ENCODE peak calls at places on chromosomes 2 and 18, in eight cellular contexts. M, O, Z, J, A, V, U and N are unnamed samples.

GRCh38 chr2:43388371-43388770 is 162.0 kb upstream of the ZFP36L2 start:
- DNase-seq in V (no peak), J (no peak), A (no peak), M (no peak), U (no peak), O (no peak), Z (no peak), N (no peak)

GRCh38 chr18:58781627-58782194 is 83.0 kb upstream of the ZNF532 start:
- DNase-seq in V (peak; percentile 62), M (peak; percentile 76), Z (peak; percentile 79), J (peak; percentile 63), U (peak; percentile 85), A (peak; percentile 67), O (peak; percentile 85), N (no peak)

GRCh38 chr2:85540131-85540587 is 1.2 kb downstream of the MAT2A start:
- DNase-seq in J (no peak), U (no peak), V (no peak), Z (no peak), A (no peak), O (no peak), M (peak; percentile 32), N (no peak)

GRCh38 chr2:119234021-119235019 is 10.7 kb downstream of the STEAP3 start:
- DNase-seq in U (no peak), O (no peak), M (peak; percentile 27), J (no peak), Z (no peak), A (no peak), V (no peak), N (no peak)

GRCh38 chr18:44887227-44887631 is 206.5 kb downstream of the SETBP1 start:
- DNase-seq in A (no peak), Z (no peak), U (no peak), M (peak; percentile 2), J (no peak), O (no peak), V (peak; percentile 42), N (no peak)

GRCh38 chr2:43149482-43150107 is 76.8 kb downstream of the ZFP36L2 start:
- DNase-seq in V (no peak), J (no peak), U (no peak), M (no peak), A (no peak), Z (no peak), O (peak; percentile 75), N (no peak)

GRCh38 chr2:204662956-204663355 is 117.7 kb downstream of the PARD3B start:
- DNase-seq in J (no peak), A (no peak), O (no peak), V (no peak), M (no peak), Z (no peak), U (no peak), N (no peak)

GRCh38 chr18:902179-902718 is 2.4 kb upstream of the ADCYAP1 start:
- DNase-seq in U (no peak), Z (no peak), M (no peak), V (no peak), J (no peak), O (no peak), A (no peak), N (no peak)

GRCh38 chr2:224668123-224668909 is 47.8 kb downstream of the CCDC195 start:
- DNase-seq in J (no peak), U (no peak), A (no peak), V (no peak), M (no peak), Z (no peak), O (no peak), N (no peak)

GRCh38 chr18:23134780-23135678 is at the start of gene CABLES1:
- DNase-seq in V (peak; percentile 77), U (peak; percentile 84), M (peak; percentile 59), O (peak; percentile 85), Z (no peak), J (peak; percentile 85), A (peak; percentile 49), N (peak; percentile 89)

GRCh38 chr2:47798628-47799027 is 15.7 kb downstream of the MSH6 start:
- DNase-seq in V (no peak), A (no peak), M (no peak), U (no peak), J (no peak), Z (no peak), O (no peak), N (no peak)

GRCh38 chr2:47799210-47799609 is 16.3 kb downstream of the MSH6 start:
- DNase-seq in O (no peak), Z (no peak), V (no peak), M (no peak), U (no peak), A (no peak), J (no peak), N (no peak)

GRCh38 chr2:47801118-47801517 is 18.2 kb downstream of the MSH6 start:
- DNase-seq in U (no peak), J (no peak), Z (no peak), O (no peak), V (no peak), A (no peak), M (no peak), N (no peak)

DNA sequence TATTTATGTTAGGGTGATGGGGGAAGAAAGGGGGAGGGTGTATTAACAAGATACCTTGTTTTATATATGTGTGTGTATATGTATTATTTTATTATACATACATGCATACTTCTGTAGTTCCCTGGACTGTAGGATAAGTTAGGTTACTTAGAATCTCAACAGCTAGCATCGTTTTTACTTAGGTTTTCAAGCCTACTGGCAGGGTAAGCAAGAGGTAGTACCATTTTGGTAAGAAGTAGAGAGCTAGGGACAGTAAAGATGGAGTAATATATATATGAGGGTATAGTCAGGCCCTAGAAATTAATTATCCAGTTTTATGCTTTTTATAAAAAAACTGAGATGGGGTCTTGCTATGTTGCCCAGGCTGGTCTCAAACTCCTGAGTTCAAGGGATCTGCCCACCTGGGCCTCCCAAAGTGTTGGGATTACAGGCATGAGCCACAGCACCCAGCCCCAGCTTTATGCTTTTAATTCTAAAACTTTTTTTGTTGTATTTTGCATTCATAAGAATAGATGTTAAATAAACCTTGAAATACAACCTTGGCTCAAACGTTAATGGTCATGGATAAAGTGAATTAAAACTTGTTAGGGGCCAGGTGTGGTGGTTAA is 13.2 kb downstream of the MSH6 start:
- DNase-seq in O (no peak), V (no peak), U (no peak), M (no peak), Z (no peak), A (no peak), J (no peak), N (no peak)
- H3K4me3 ChIP-seq in O (no peak overlapping the region), V (no peak overlapping the region), U (no peak overlapping the region), M (no peak overlapping the region), Z (no peak overlapping the region), A (no peak overlapping the region), J (no peak overlapping the region), N (no peak overlapping the region)

DNA sequence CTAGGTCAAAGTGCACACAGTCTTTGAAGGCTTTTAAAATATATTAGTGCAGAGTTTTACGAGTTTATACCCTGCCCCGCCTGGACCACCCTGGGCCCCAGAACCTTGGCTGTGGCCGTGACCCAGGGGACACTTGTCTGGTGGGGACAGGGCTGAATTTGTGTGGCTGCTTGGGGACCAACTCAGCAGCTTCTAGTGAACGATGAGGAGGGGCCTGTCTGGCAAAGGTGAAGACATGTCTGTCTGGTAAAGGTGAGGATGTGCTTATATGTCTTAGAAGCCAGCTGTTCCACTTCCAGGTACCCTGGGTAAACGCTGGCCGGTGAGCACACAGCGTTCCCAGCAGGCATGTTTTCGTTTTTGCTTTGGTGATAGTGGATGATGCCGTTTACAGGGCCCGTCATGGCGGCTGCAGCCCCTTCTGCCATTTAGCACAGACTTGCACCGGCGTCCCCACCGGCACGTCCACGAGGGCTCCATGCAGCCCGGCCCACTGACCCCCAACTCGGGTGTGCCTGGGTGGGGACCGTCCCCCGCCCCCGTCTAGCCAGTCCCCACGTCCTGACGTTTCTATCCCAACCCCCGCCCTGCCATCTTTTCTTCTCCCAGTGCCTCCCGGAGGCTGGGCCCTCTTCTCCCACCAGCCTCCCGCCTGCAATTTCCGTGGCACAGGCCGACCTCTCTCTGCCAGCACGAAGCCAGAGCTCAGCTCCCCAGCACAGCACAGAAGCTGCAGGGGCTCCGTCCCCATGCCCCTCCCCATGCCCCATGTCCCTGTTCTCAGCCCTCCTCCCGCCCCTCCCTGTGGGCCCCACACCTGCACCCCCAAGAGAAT is 67.8 kb downstream of the SLC66A2 start:
- DNase-seq in O (peak; percentile 56), M (no peak), A (no peak), Z (peak; percentile 38), J (peak; percentile 33), V (no peak), U (peak; percentile 51), N (peak; percentile 75)
- H3K27ac ChIP-seq in O (no peak overlapping the region), M (no peak overlapping the region), A (no peak overlapping the region), Z (no peak overlapping the region), J (no peak overlapping the region), V (no peak overlapping the region), U (no peak overlapping the region), N (no peak overlapping the region)

GRCh38 chr2:129757915-129758421 is 221.5 kb upstream of the RAB6C start:
- DNase-seq in J (no peak), M (no peak), O (peak; percentile 40), A (no peak), Z (peak; percentile 61), V (no peak), U (no peak), N (no peak)
- H3K4me3 ChIP-seq in J (peak overlapping the region; percentile 48), M (no peak overlapping the region), O (no peak overlapping the region), A (peak overlapping the region; percentile 65), Z (peak overlapping the region; percentile 64), V (peak overlapping the region; percentile 0), U (peak overlapping the region; percentile 42), N (peak overlapping the region; percentile 10)

GRCh38 chr2:38037325-38037724 is 38.6 kb downstream of the CYP1B1 start:
- DNase-seq in U (no peak), A (no peak), Z (no peak), J (no peak), V (no peak), O (no peak), M (no peak), N (no peak)

GRCh38 chr2:38038682-38039081 is 37.3 kb downstream of the CYP1B1 start:
- DNase-seq in V (no peak), A (no peak), O (no peak), U (no peak), J (no peak), M (no peak), Z (no peak), N (no peak)

GRCh38 chr2:38039111-38039510 is 36.8 kb downstream of the CYP1B1 start:
- DNase-seq in V (no peak), J (no peak), Z (no peak), U (no peak), A (no peak), M (peak; percentile 19), O (no peak), N (no peak)

GRCh38 chr2:38039511-38039910 is 36.4 kb downstream of the CYP1B1 start:
- DNase-seq in V (no peak), A (no peak), Z (no peak), M (no peak), U (no peak), O (no peak), J (no peak), N (no peak)

DNA sequence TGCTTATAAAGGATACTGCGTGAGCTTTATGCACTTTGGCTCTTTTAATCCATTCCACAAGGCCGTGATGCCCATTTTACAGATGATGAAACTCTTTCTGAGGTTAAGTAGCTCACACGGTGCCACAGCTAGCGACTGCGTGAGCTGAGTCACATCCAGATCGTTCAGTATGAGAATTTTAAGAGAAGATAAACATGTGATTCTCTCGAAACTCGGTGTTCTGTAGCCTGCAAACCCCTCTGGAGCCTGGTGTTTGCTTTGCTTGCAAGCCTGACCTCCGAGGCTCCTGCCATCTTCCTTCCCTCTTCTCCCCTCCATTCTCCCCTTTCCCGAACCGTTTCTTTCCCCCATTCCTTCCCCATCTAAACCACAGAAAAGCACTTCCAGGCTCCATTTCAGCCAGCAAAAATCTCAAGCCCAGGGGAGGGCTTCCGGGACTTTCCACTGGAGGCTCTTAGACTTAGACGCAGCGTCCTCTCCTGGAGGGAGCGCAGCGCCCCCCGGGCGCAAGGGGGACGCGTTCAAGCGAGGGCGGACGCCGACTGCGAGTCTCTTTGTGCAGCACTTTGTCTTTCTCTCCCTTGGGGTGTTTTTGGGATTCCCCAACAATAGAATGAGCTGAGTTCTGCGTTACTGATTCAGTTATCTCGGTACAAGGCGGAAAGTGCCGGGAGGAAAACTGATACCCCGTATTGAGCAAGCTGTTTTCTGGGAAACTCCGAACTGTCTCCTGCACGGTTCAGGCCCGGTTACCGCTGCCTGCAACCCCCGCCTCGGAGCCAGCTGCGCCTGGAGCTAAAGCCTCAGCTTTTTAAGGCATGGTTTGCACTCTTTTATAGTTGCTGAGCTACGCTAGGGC is 38.0 kb downstream of the CYP1B1 start:
- DNase-seq in A (no peak), O (no peak), V (no peak), U (no peak), Z (no peak), J (no peak), M (peak; percentile 47), N (peak; percentile 41)
- H3K27ac ChIP-seq in A (peak overlapping the region; percentile 56), O (peak overlapping the region; percentile 63), V (no peak overlapping the region), U (peak overlapping the region; percentile 59), Z (no peak overlapping the region), J (peak overlapping the region; percentile 21), M (peak overlapping the region; percentile 32), N (peak overlapping the region; percentile 58)